ENCODE peak calls at places on chromosome 1, in six cellular contexts. B is PC-9, T is MM.1S, I is GM23338, M is PC-3, H is SK-N-SH. N is an unnamed sample. For H3K9me2, H3F3A and H3K4me1, the result is how much of the 10 kb centered on the place peaks cover.

GRCh38 chr1:17363351-17363750 is 8.6 kb upstream of the PADI6 start:
- DNase-seq in B (no peak), T (no peak), I (no peak), M (no peak), H (no peak), N (no peak)

GRCh38 chr1:219710529-219711194 is 97.8 kb upstream of the ZC3H11B start:
- DNase-seq in B (peak), T (peak), I (no peak), M (peak), H (no peak), N (peak)

GRCh38 chr1:162256287-162256686 is 120.4 kb downstream of the SPATA46 start:
- DNase-seq in B (no peak), T (no peak), I (no peak), M (no peak), H (no peak), N (no peak)

GRCh38 chr1:7677815-7678214 is 93.3 kb upstream of the VAMP3 start:
- DNase-seq in B (no peak), T (no peak), I (no peak), M (no peak), H (no peak), N (no peak)

GRCh38 chr1:29383972-29384371 is 147.7 kb downstream of the PTPRU start:
- DNase-seq in B (no peak), T (no peak), I (no peak), M (peak), H (no peak), N (peak)

GRCh38 chr1:181416268-181416855 is 67.0 kb upstream of the CACNA1E start:
- DNase-seq in B (no peak), T (no peak), I (no peak), M (no peak), H (no peak), N (no peak)

GRCh38 chr1:17875882-17876280 is 120.7 kb downstream of the ACTL8 start:
- DNase-seq in B (no peak), T (no peak), I (no peak), M (peak), H (no peak), N (peak)

GRCh38 chr1:8976338-8976737 is 30.7 kb downstream of the CA6 start:
- DNase-seq in B (no peak), T (no peak), I (no peak), M (no peak), H (no peak), N (no peak)

GRCh38 chr1:17719874-17720273 is 35.3 kb upstream of the ACTL8 start:
- DNase-seq in B (no peak), T (no peak), I (no peak), M (no peak), H (no peak), N (peak)

GRCh38 chr1:1286313-1287261 is 6.4 kb downstream of the SCNN1D start:
- DNase-seq in B (no peak), T (no peak), I (no peak), M (no peak), H (no peak), N (no peak)

GRCh38 chr1:116256875-116257823 is 115.9 kb upstream of the ATP1A1 start:
- DNase-seq in B (no peak), T (peak), I (no peak), M (no peak), H (no peak), N (no peak)

GRCh38 chr1:161473363-161473762 is 31.9 kb upstream of the FCGR2A start:
- DNase-seq in B (no peak), T (no peak), I (peak), M (peak), H (no peak), N (peak)

GRCh38 chr1:243959998-243960397 is 91.1 kb upstream of the ZBTB18 start:
- DNase-seq in B (no peak), T (no peak), I (no peak), M (no peak), H (no peak), N (no peak)

GRCh38 chr1:94720091-94720793 is 99.9 kb upstream of the SLC44A3 start:
- DNase-seq in B (no peak), T (no peak), I (no peak), M (no peak), H (no peak), N (peak)

GRCh38 chr1:213127074-213127473 is 76.0 kb downstream of the RPS6KC1 start:
- DNase-seq in B (no peak), T (no peak), I (no peak), M (peak), H (no peak), N (peak)

GRCh38 chr1:239218296-239218695 is 168.1 kb upstream of the CHRM3 start:
- DNase-seq in B (no peak), T (no peak), I (no peak), M (no peak), H (no peak), N (no peak)

GRCh38 chr1:89451011-89451410 is 73.6 kb upstream of the LRRC8B start:
- DNase-seq in B (no peak), T (peak), I (no peak), M (peak), H (no peak), N (peak)

DNA sequence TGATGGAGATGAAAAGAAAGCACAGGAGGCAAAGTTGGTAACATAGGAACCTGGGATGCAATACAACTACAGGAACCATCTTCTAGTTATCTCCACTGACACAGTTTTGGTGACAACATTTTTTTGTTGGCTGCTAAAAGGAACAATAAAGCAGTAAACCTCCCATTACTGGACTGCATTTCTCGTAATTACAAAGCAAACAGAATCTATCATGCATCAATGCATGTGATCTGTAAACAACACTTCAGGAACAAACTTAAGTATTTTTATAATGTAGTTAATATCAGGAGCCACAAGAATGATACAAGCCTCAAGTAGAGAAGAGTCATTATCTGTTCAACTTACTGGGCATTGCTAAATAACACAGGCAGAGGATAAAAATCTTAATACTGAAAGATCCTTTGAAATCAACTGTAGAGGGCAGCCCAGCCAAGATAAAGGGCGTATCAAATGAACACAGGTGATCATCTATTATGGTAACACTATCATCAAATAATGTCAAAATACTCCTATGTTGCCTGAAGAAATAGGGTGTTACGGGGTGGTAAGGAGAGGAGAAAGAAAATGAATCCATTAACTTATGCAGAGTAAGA is 193.3 kb downstream of the EIF4G3 start:
- DNase-seq in B (no peak), T (no peak), I (no peak), M (peak), H (no peak), N (no peak)
- H3K9me2 ChIP-seq in B (under half), T (under half), I (under half), M (under half), H (under half), N (under half)

DNA sequence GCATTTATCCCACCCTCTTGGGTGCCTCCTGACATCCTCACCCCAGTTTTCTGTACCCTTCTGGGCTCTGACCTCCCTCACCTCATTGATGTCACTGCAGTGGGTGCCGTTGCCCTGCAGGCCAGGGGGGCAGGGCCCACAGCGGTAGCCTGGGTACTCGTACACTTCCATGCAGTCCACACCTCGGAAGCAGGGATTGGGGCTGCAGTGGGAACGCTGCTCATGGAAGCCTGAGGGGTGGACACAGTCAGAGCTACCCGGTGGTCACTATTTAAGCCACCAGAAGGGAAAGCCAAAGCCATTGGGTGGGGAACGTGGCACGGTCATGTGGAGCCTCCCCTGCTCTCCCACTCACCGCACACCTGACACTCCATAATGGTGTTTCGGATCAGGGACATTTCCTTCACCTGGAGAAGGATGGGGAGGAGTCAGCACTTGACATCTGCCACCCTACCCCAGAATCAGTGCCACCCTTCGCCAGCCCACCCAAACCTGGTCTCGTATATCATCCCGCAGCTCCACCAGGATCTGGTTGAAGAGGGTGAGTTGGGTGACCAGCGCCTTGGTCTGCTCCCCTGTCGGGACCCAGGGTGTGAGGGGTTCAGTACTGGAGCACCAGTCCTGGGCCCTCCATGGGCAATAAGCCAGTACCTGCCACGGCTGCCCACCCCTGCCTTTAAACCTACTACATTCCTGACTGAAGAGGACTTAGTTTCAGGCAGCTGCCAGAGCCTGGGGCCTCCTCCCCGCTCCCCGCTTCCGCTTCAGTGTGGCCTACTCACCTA is 4.8 kb downstream of the THBS3 start:
- DNase-seq in B (no peak), T (no peak), I (no peak), M (no peak), H (no peak), N (no peak)
- H3F3A ChIP-seq in B (under half), T (under half), I (half or more), M (under half), H (under half), N (under half)

DNA sequence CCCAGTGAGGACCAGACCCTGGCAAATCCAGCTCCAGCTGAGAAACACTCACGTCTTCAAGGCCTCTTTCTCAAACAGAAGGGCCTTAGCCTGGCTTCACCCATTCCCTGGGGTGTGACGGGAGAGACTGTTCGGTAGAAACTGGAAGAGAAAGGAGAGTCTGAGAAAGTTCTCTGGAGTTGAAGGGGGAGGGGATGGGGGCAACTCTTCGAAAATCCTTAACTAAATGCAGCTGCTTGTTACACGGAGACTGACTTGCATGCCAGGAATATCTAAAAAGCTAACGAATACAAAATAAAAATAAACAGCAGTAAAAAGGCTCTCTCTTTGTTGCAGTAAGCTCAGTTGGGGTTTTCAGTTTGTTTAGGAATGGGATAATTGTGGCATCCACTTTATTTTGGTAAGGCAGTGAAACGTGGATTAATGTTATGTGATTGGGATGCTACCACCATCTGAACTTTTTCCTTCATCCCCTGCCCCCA is 5.6 kb downstream of the ROR1 start:
- DNase-seq in B (no peak), T (no peak), I (peak), M (no peak), H (no peak), N (no peak)
- H3K4me1 ChIP-seq in B (under half), T (under half), I (half or more), M (under half), H (under half), N (under half)

DNA sequence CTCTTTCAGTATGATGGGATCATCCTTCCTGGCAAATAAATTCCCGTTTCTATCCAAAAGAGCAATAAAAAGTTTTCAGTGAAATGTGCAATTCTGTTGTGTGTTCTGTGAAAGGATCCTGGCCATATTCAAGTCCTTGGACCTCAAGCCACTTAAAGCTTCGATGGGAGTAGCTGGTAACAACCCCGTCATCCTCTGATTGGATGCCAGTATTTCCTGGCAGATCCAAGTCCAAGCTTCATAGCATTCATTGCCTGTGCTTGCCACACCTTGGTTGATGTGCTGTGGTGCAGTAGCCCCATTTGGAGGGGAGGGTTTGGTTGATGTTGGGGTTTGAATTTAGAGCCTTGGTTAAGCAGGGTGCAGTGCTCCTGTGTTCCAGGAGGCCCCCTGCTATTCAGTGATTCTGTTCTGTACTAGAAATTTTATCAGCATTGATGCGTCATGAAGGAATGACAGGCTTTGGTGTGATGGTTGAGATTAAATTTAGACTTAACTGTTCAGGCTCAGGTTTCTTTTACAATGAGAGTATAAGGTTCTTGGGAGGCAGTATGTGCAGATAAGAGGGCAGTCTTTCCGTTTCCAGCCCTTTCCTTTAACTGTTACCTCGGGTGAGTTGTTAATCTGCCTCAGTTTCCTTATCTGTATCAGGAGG is 4.9 kb downstream of the RPL11 start:
- DNase-seq in B (no peak), T (no peak), I (no peak), M (no peak), H (no peak), N (peak)
- H3K9me2 ChIP-seq in B (under half), T (under half), I (under half), M (under half), H (under half), N (under half)

DNA sequence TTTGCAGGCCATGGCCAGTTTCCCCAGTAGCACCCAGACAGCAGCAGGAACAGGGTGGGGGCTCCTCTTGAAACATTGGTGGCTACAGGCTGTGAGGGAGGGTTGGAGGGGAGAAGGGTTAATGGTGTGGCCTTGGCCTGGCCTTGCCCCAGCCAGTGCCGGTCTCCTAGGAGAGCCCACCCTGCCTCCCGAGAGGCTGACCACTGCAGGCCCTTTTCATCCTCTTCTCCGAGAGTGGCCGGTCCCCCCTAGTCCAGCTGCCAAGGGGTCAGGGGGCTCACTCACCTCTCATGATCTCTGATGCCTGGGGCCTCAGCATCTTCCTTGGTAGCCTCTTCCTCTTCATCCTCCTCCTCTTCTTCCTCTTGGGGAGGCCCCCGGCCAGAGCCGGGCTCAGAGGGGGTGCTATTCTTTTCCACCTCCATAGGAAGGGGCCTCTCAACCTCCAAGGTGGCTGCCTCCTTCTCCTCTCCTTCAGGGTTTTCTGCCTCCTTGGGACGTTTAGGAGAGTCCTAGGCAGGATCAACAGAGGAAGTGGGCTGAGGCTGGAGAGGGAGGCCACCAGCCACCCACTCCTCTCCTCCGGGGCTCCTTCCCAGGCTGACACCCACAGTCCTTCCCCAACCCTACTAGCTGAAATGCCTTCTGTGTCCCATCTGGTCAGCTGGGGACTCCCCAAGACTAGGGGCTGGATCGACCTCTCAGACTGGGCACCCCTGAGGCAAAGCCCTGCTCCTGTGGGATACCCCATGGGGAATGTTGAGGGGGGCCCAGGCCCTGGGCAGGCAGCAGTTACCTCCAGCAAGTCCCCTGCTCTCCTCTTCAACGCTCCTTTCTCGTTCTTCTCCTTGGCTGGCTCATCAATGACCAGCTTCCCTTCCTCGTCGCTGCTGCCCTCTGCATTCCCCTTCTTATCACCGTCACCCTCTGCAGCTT is 2.7 kb upstream of the MRPL24 start:
- DNase-seq in B (no peak), T (no peak), I (no peak), M (no peak), H (no peak), N (no peak)
- H3F3A ChIP-seq in B (half or more), T (half or more), I (under half), M (under half), H (under half), N (under half)

GRCh38 chr1:184971522-184972265 is 2.6 kb downstream of the NIBAN1 start:
- DNase-seq in B (no peak), T (no peak), I (no peak), M (no peak), H (no peak), N (peak)
- H3K4me1 ChIP-seq in B (under half), T (under half), I (under half), M (under half), H (under half), N (under half)

DNA sequence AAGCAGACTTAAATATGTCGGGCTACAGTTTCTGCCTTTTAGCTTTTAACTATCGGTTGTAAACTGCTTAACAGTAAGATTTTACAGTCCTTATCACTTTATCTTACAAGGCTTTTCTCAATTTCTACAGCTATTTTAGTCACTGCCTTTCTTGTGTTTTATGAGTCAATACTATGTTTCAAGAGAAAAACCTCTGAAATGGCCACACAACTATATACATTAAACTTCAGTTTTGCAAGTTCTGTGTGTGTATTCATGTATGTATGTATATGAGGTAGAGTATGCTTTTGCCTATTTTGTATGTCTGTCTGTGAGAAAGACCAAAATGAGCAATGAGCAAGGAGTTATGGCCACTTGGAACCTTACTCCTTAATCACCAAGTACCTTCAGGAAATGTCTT is 169.8 kb downstream of the SYT2 start:
- DNase-seq in B (no peak), T (no peak), I (no peak), M (no peak), H (no peak), N (peak)
- H3K9me2 ChIP-seq in B (under half), T (under half), I (under half), M (under half), H (under half), N (under half)

DNA sequence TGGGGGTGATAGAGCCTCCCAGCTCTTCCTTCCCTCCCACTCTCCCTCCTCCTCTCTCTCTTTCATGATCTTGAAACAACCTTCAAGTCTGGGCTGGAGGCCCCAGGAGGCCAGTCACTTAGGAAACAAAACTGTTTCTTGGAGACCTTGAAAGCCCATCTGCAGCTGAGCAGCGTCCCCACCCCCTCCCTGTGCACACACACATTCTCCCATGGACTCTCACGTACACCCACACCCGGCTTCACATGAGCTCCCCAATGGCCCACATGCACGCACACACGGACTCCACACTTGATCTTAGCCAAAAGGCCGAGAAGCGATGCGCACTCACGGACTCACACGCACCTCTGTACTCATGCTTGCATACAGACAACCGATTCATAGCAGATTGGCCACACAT is 3.2 kb upstream of the ATP1A2 start:
- DNase-seq in B (no peak), T (no peak), I (no peak), M (no peak), H (no peak), N (no peak)
- H3F3A ChIP-seq in B (under half), T (under half), I (under half), M (under half), H (under half), N (under half)

DNA sequence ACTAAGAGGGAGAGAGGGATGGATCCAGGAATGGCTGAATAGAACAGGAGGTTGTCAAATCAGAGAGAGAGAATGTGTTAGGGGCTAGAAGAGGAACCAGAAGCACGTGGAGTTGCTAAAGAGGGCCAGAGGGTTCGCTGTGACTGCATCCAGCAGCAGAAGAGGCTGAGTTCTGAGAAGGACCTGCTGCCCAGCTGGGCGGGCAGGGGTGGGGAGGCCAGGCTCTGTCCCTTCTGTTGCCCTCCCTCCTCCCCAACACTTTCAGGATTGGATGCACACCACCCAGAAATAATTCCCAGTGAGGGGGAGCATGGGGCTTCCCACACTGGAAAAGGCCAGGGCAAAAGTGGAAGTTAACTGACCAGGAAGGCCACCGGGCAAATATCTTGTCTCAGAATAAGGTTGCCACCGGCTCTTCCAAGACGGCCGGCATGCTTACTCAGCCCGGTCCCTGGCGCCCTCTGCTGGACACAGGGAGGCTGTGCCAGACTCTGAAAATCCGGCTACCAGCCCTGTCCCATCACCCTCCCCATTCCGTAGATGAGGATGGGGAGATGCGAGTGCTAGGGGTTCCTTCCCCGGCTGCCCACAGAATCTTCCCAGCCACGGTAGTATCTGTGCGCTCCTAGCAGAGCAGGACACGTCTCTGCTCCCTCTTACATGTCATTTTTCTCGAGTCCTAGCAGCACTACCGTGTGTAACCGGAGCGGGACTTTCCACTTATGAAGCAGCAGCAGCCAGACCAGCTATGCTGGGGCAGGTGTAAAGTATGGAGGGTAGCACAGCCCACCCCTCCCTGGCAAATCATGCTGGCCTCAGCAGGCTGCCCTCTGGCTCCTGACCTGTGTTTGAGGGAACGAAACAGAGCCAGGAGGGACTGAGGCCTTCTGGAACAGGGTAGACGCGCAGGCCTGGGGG is 46.8 kb upstream of the A3GALT2 start:
- DNase-seq in B (peak), T (peak), I (peak), M (peak), H (peak), N (peak)
- H3K4me1 ChIP-seq in B (under half), T (under half), I (under half), M (under half), H (half or more), N (under half)